ENCODE peak calls at places on chromosomes 12 and 14, in four cellular contexts. One of them, this sample, is unnamed.

GRCh38 chr14:25518347-25518746 is 468.4 kb upstream of the STXBP6 start:
- DNase-seq in ovary: no peak
- DNase-seq in A549: no peak
- DNase-seq in IMR-90: no peak
- DNase-seq in this sample: no peak

GRCh38 chr12:30506411-30506810 is 189.3 kb downstream of the IPO8 start:
- DNase-seq in IMR-90: no peak
- DNase-seq in A549: no peak
- DNase-seq in ovary: no peak
- DNase-seq in this sample: no peak

GRCh38 chr14:77659822-77660221 is 43.4 kb upstream of the SPTLC2 start:
- DNase-seq in A549: no peak
- DNase-seq in ovary: no peak
- DNase-seq in IMR-90: peak
- DNase-seq in this sample: no peak

GRCh38 chr12:54667945-54668344 is 19.8 kb upstream of the DCD start:
- DNase-seq in ovary: no peak
- DNase-seq in IMR-90: no peak
- DNase-seq in A549: no peak
- DNase-seq in this sample: no peak

GRCh38 chr12:122880155-122880605 is 15.7 kb downstream of the VPS37B start:
- DNase-seq in IMR-90: peak
- DNase-seq in ovary: no peak
- DNase-seq in A549: no peak
- DNase-seq in this sample: no peak

GRCh38 chr14:37598085-37598972 is 2.9 kb downstream of the TTC6 start:
- DNase-seq in A549: no peak
- DNase-seq in ovary: no peak
- DNase-seq in IMR-90: no peak
- DNase-seq in this sample: peak

GRCh38 chr14:51319181-51319597 is 79.1 kb downstream of the TMX1 start:
- DNase-seq in ovary: no peak
- DNase-seq in IMR-90: no peak
- DNase-seq in A549: no peak
- DNase-seq in this sample: no peak

GRCh38 chr14:103341250-103342129 is 7.5 kb downstream of the EIF5 start:
- DNase-seq in A549: no peak
- DNase-seq in ovary: no peak
- DNase-seq in IMR-90: no peak
- DNase-seq in this sample: no peak

GRCh38 chr12:40248585-40249297 is 23.9 kb downstream of the LRRK2 start:
- DNase-seq in IMR-90: no peak
- DNase-seq in ovary: no peak
- DNase-seq in A549: peak
- DNase-seq in this sample: no peak

GRCh38 chr12:111429760-111430417 is 24.2 kb downstream of the SH2B3 start:
- DNase-seq in IMR-90: no peak
- DNase-seq in ovary: no peak
- DNase-seq in A549: no peak
- DNase-seq in this sample: peak
- H3K4me3 ChIP-seq in IMR-90: no peak
- H3K4me3 ChIP-seq in ovary: no peak
- H3K4me3 ChIP-seq in A549: no peak
- H3K4me3 ChIP-seq in this sample: peak

DNA sequence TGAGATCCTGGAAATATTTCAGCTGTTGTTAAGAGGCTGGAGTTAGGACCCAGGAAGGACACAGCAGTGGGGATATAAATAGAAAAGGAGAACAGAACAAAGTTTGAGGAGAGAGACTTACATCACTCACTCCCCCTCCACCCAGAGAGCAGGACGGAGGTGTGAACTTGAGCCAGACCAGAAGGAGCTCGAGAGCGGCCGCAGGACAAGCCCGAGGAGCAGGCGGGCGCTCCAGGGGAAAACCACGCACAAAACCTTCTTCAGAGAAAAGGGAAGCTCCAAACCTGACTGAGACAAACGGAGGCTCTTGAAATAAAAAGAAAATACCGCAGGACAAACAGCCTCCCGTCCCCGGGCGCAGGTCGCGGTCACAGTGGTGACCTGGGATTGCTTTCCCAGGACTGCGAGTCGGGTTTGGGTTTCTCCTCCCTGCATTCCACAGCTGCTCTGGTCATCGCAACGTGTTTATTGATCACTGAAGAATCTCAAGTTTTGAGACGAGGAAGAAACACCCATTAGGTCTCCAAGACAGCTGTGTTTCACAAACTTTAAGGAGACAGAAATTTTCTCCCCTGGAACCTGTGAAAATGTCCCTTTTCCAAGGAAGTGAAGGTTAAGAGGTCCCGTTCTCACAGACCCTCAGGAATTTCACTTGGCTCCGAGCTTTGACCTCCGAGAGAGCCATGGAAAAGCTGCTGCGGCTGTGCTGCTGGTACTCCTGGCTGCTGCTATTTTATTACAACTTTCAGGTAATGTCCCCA is at the start of gene ADGRD1:
- DNase-seq in ovary: peak
- DNase-seq in A549: peak
- DNase-seq in IMR-90: peak
- DNase-seq in this sample: no peak
- TF ChIP-seq POLR2A in ovary: peak
- TF ChIP-seq POLR2A in A549: no peak
- TF ChIP-seq POLR2A in IMR-90: no peak
- TF ChIP-seq POLR2A in this sample: peak

GRCh38 chr12:124750149-124750656 is 113.5 kb downstream of the SCARB1 start:
- DNase-seq in ovary: no peak
- DNase-seq in IMR-90: no peak
- DNase-seq in A549: no peak
- DNase-seq in this sample: no peak
- H3K27ac ChIP-seq in ovary: no peak
- H3K27ac ChIP-seq in IMR-90: no peak
- H3K27ac ChIP-seq in A549: peak
- H3K27ac ChIP-seq in this sample: no peak

DNA sequence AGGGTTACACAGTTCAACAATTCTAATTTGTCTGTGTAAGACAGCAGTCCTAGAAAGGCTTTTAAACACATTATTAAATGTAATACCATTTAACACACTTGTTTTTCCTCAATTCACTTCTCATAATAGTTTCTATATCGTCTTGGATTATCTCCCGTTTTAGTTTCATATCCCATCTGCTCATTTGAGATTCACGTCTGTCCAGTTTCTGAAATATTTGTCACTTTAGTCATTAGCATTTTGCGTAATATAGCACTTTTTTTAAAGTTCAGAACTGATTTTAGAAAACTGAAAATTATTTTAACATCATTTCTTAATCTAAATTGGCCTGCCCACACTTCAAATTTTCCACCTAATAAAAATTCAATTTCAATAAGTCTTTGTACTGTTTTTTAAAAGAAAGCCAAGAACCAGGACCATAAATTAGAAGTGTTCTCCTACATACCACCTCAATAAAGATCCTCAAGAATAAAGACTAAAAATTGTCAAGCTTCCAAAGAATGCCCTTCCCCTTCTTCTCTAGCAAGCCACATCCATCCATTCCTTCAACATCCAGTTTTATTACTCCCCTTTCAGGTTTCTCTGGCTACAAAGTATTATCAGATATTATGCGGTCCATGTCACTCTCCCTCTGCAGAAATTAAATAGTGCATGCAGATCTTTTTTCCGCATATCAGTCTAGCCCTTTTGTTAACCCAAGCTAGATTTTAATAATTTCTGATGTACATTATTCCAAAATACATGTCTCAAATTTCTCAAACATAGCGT is 11.9 kb downstream of the MED13L start:
- DNase-seq in IMR-90: no peak
- DNase-seq in A549: no peak
- DNase-seq in ovary: no peak
- DNase-seq in this sample: no peak
- H3K4me3 ChIP-seq in IMR-90: no peak
- H3K4me3 ChIP-seq in A549: no peak
- H3K4me3 ChIP-seq in ovary: no peak
- H3K4me3 ChIP-seq in this sample: no peak